ENCODE peak calls at places on chromosomes 4 and X, in six cellular contexts. D is IMR-90, H is mesendoderm, P is neuronal stem cell, N is H9, B is H1. M is an unnamed sample.

GRCh38 chr4:10535900-10536299 is 78.7 kb upstream of the ZNF518B start:
- DNase-seq in D (no peak), H (no peak), P (peak; percentile 32), N (no peak), B (no peak), M (no peak)

GRCh38 chrX:114361076-114361475 is 222.8 kb upstream of the HTR2C start:
- DNase-seq in D (no peak), H (no peak), P (no peak), N (no peak), B (no peak), M (no peak)

GRCh38 chr4:137471895-137472294 is 60.4 kb downstream of the PCDH18 start:
- DNase-seq in D (peak; percentile 46), H (no peak), P (no peak), N (no peak), B (no peak), M (no peak)

GRCh38 chr4:8394125-8394524 is 46.4 kb downstream of the ACOX3 start:
- DNase-seq in D (peak; percentile 31), H (no peak), P (peak; percentile 36), N (no peak), B (no peak), M (no peak)

GRCh38 chr4:71290074-71290473 is 48.7 kb upstream of the SLC4A4 start:
- DNase-seq in D (peak; percentile 95), H (no peak), P (no peak), N (no peak), B (no peak), M (no peak)

GRCh38 chr4:126701756-126702155 is 931.0 kb upstream of the INTU start:
- DNase-seq in D (peak; percentile 81), H (no peak), P (no peak), N (no peak), B (no peak), M (peak; percentile 15)

GRCh38 chr4:85774489-85774888 is 299.5 kb downstream of the ARHGAP24 start:
- DNase-seq in D (no peak), H (peak; percentile 97), P (no peak), N (no peak), B (no peak), M (no peak)

GRCh38 chr4:89382439-89382838 is 74.8 kb upstream of the GPRIN3 start:
- DNase-seq in D (no peak), H (no peak), P (no peak), N (no peak), B (no peak), M (no peak)

GRCh38 chr4:69830529-69831269 is 29.2 kb downstream of the SULT1E1 start:
- DNase-seq in D (no peak), H (peak; percentile 47), P (no peak), N (peak; percentile 45), B (no peak), M (no peak)

GRCh38 chr4:112739442-112739841 is 102.5 kb downstream of the LARP7 start:
- DNase-seq in D (no peak), H (peak; percentile 33), P (no peak), N (no peak), B (peak; percentile 28), M (no peak)

GRCh38 chr4:23888421-23889319 is 1.2 kb downstream of the PPARGC1A start:
- DNase-seq in D (peak; percentile 52), H (no peak), P (no peak), N (no peak), B (no peak), M (peak; percentile 74)

GRCh38 chr4:132123870-132124623 is 1025.0 kb upstream of the PCDH10 start:
- DNase-seq in D (peak; percentile 55), H (no peak), P (no peak), N (peak; percentile 30), B (peak; percentile 47), M (peak; percentile 43)

GRCh38 chr4:168618577-168619265 is 121.9 kb downstream of the PALLD start:
- DNase-seq in D (peak; percentile 84), H (no peak), P (no peak), N (no peak), B (no peak), M (no peak)

GRCh38 chr4:1232661-1233621 is 16.0 kb downstream of the CTBP1 start:
- DNase-seq in D (peak; percentile 20), H (peak; percentile 77), P (peak; percentile 44), N (no peak), B (no peak), M (peak; percentile 96)

GRCh38 chr4:159444668-159445067 is 341.8 kb downstream of the RAPGEF2 start:
- DNase-seq in D (peak; percentile 30), H (peak; percentile 44), P (no peak), N (no peak), B (no peak), M (peak; percentile 42)

GRCh38 chrX:14864626-14865025 is 8.2 kb downstream of the FANCB start:
- DNase-seq in D (peak; percentile 76), H (no peak), P (no peak), N (no peak), B (no peak), M (peak; percentile 17)

GRCh38 chr4:71498002-71498401 is 159.2 kb downstream of the SLC4A4 start:
- DNase-seq in D (peak; percentile 69), H (no peak), P (no peak), N (no peak), B (no peak), M (peak; percentile 73)

GRCh38 chr4:19945979-19946380 is 305.7 kb upstream of the SLIT2 start:
- DNase-seq in D (peak; percentile 97), H (no peak), P (no peak), N (no peak), B (no peak), M (peak; percentile 96)

GRCh38 chr4:94277539-94277938 is 65.1 kb downstream of the HPGDS start:
- DNase-seq in D (peak; percentile 66), H (no peak), P (no peak), N (no peak), B (no peak), M (peak; percentile 38)

GRCh38 chr4:1296324-1297022 is 6.8 kb downstream of the MAEA start:
- DNase-seq in D (no peak), H (no peak), P (no peak), N (no peak), B (no peak), M (no peak)

GRCh38 chrX:107675823-107676555 is 47.7 kb downstream of the PRPS1 start:
- DNase-seq in D (peak; percentile 35), H (no peak), P (no peak), N (no peak), B (no peak), M (peak; percentile 89)

GRCh38 chrX:52082578-52082977 is 13.6 kb upstream of the MAGED4B start:
- DNase-seq in D (no peak), H (no peak), P (no peak), N (no peak), B (no peak), M (peak; percentile 31)

GRCh38 chr4:92163348-92163747 is 140.4 kb upstream of the GRID2 start:
- DNase-seq in D (peak; percentile 7), H (peak; percentile 16), P (no peak), N (no peak), B (no peak), M (no peak)

GRCh38 chr4:41647368-41647767 is 101.2 kb downstream of the PHOX2B start:
- DNase-seq in D (no peak), H (no peak), P (no peak), N (no peak), B (no peak), M (no peak)

DNA sequence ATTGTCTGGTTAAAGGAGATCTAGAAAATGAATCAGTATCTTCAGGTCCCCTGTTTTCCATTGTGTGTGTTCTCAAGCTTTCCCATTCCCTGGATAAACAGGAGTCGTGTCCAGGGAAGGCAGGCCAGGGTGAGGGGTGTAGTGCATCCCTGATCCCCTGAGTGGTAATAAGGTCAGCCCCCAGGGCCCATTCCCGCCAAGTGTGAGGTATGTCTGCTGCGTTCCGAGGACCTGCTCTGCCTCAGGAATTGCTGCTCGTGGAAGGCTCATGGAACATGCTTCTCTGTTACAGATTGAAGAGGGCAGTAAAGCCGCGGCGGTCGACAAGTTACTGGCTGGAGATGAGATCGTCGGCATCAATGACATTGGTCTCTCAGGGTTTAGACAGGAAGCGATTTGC is 87.1 kb downstream of the SHROOM2 start:
- DNase-seq in D (no peak), H (no peak), P (no peak), N (no peak), B (no peak), M (no peak)
- H2AK5ac ChIP-seq in D (peak overlapping the region; percentile 48), H (no peak overlapping the region), P (no peak overlapping the region), N (peak overlapping the region; percentile 84), B (no peak overlapping the region), M (no peak overlapping the region)

GRCh38 chrX:153457827-153458466 is 12.1 kb upstream of the TREX2 start:
- DNase-seq in D (no peak), H (no peak), P (no peak), N (no peak), B (no peak), M (no peak)
- H2BK15ac ChIP-seq in D (no peak overlapping the region), H (no peak overlapping the region), P (no peak overlapping the region), N (no peak overlapping the region), B (no peak overlapping the region), M (no peak overlapping the region)

GRCh38 chr4:184824776-184825393 is 883 bp downstream of the ACSL1 start:
- DNase-seq in D (no peak), H (no peak), P (no peak), N (no peak), B (no peak), M (peak; percentile 12)

GRCh38 chr4:184822356-184822755 is 3.4 kb downstream of the ACSL1 start:
- DNase-seq in D (no peak), H (no peak), P (no peak), N (no peak), B (no peak), M (no peak)

GRCh38 chr4:184826315-184827266 is 823 bp upstream of the ACSL1 start:
- DNase-seq in D (peak; percentile 16), H (no peak), P (no peak), N (no peak), B (no peak), M (peak; percentile 44)

GRCh38 chr4:184824081-184824775 is 1.5 kb downstream of the ACSL1 start:
- DNase-seq in D (peak; percentile 20), H (no peak), P (no peak), N (no peak), B (no peak), M (peak; percentile 21)

DNA sequence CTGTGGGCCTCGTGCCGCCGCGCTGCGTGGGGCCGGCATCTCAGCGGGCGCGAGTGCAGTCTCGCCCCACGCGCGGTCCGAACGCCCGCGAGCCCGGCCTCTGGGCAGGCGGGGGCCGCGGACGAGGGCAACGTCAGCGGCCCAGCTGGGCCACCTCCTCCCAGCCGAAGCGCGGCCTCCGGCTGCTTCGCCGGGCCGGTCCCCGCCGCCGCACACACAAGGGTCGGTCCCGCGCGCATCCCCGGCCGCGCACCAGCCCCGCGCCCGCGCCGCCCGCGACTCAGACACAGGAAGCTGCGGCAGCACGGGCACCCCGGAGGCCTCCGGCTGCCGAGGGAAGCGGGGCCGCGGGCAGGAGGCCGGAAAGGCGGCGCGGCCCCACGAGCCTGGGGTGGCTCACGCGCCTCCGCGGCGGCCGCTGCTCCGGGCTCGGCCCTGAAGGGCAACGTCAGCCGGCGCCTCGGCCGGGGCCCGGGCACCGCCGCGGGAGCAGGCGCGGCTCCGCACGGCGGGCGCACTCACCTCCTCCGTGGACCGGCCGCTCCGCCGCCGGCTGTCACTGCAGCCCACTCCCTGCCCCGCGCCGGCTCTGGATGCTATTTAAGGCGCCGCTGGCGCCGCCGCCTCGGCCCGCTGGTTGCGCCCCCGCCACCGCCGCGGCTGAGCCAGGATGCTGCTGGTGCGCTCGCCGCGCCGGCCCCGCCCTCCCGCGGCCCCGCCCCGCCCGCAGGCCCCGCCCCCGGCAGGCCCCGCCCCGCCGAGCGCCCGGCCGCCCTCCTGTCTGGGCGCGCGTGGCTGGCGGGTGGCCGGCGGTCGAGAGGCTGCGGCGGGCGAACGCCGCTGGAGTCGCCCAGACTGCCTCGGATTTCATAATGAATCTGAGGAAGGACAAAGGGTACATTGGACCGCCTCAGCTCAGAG is at the start of gene ACSL1:
- DNase-seq in D (peak; percentile 53), H (peak; percentile 69), P (peak; percentile 69), N (peak; percentile 71), B (peak; percentile 73), M (peak; percentile 64)
- H3K4ac ChIP-seq in D (no peak within 1 kb of the TSS), H (no peak within 1 kb of the TSS), P (no peak within 1 kb of the TSS), N (no peak within 1 kb of the TSS), B (no peak within 1 kb of the TSS), M (no peak within 1 kb of the TSS)

GRCh38 chr4:98970386-98970785 is 25.1 kb upstream of the METAP1 start:
- DNase-seq in D (peak; percentile 5), H (no peak), P (no peak), N (no peak), B (no peak), M (no peak)
- H2AK5ac ChIP-seq in D (no peak overlapping the region), H (no peak overlapping the region), P (no peak overlapping the region), N (no peak overlapping the region), B (no peak overlapping the region), M (no peak overlapping the region)

M was measured in mesenchymal stem cell.